ENCODE peak calls at places on chromosomes 16 and 17, in nine cellular contexts. X is uterus; I is fibroblast of mammary gland; L is CD4-positive, alpha-beta memory T cell; J is mesenchymal stem cell; O is ascending aorta; P is GM06990; S is AG10803; Y is H7. H is an unnamed sample.

GRCh38 chr16:89118361-89119061 is 24.9 kb downstream of the ACSF3 start:
- DNase-seq in X (no peak), I (no peak), L (no peak), J (no peak), O (no peak), P (peak; percentile 3), S (no peak), Y (no peak), H (no peak)

GRCh38 chr17:42281571-42282096 is 5.4 kb upstream of the STAT5B start:
- DNase-seq in X (no peak), I (no peak), L (no peak), J (no peak), O (no peak), P (no peak), S (no peak), Y (peak; percentile 58), H (no peak)

GRCh38 chr16:89268585-89268984 is 51.1 kb downstream of the ZNF778 start:
- DNase-seq in X (no peak), I (no peak), L (no peak), J (no peak), O (no peak), P (no peak), S (no peak), Y (peak; percentile 48), H (no peak)

GRCh38 chr17:70394833-70395232 is 225.5 kb downstream of the KCNJ2 start:
- DNase-seq in X (no peak), I (no peak), L (no peak), J (no peak), O (no peak), P (no peak), S (no peak), Y (no peak), H (no peak)

GRCh38 chr17:4499431-4500187 is 928 bp downstream of the SPNS2 start:
- DNase-seq in X (no peak), I (no peak), L (peak; percentile 44), J (peak; percentile 18), O (no peak), P (no peak), S (no peak), Y (peak; percentile 89), H (no peak)

GRCh38 chr17:5747276-5747675 is 163.0 kb upstream of the NLRP1 start:
- DNase-seq in X (no peak), I (no peak), L (no peak), J (no peak), O (no peak), P (no peak), S (no peak), Y (no peak), H (no peak)

GRCh38 chr17:234163-235047 is 53.0 kb upstream of the DOC2B start:
- DNase-seq in X (no peak), I (no peak), L (no peak), J (no peak), O (no peak), P (no peak), S (no peak), Y (no peak), H (no peak)

GRCh38 chr16:89595330-89596060 is 17.9 kb upstream of the DPEP1 start:
- DNase-seq in X (no peak), I (no peak), L (no peak), J (no peak), O (no peak), P (no peak), S (no peak), Y (no peak), H (no peak)

GRCh38 chr16:25838724-25839186 is 147.0 kb downstream of the HS3ST4 start:
- DNase-seq in X (no peak), I (peak; percentile 59), L (no peak), J (peak; percentile 40), O (no peak), P (peak; percentile 19), S (peak; percentile 53), Y (peak; percentile 55), H (peak; percentile 5)

GRCh38 chr16:79150128-79150527 is 450.4 kb downstream of the MAF start:
- DNase-seq in X (no peak), I (no peak), L (no peak), J (no peak), O (no peak), P (no peak), S (no peak), Y (no peak), H (no peak)

GRCh38 chr17:6427284-6427781 is 7.6 kb downstream of the AIPL1 start:
- DNase-seq in X (no peak), I (peak; percentile 17), L (peak; percentile 74), J (peak; percentile 52), O (no peak), P (no peak), S (peak; percentile 42), Y (no peak), H (no peak)

GRCh38 chr17:8128125-8128784 is 4.3 kb upstream of the HES7 start:
- DNase-seq in X (no peak), I (no peak), L (no peak), J (no peak), O (no peak), P (no peak), S (no peak), Y (no peak), H (no peak)
- H3K4me3 ChIP-seq in X (no peak overlapping the region), I (no peak overlapping the region), L (no peak overlapping the region), J (no peak overlapping the region), O (no peak overlapping the region), P (no peak overlapping the region), S (no peak overlapping the region), Y (no peak overlapping the region), H (no peak overlapping the region)

GRCh38 chr16:57640612-57641011 is 12.2 kb downstream of the ADGRG1 start:
- DNase-seq in X (no peak), I (no peak), L (no peak), J (no peak), O (no peak), P (no peak), S (no peak), Y (no peak), H (no peak)
- H3K4me3 ChIP-seq in X (no peak overlapping the region), I (no peak overlapping the region), L (no peak overlapping the region), J (no peak overlapping the region), O (no peak overlapping the region), P (no peak overlapping the region), S (no peak overlapping the region), Y (no peak overlapping the region), H (no peak overlapping the region)

GRCh38 chr17:39794249-39794970 is 56.7 kb downstream of the GRB7 start:
- DNase-seq in X (no peak), I (no peak), L (peak; percentile 50), J (no peak), O (no peak), P (peak; percentile 72), S (no peak), Y (no peak), H (no peak)
- H3K4me3 ChIP-seq in X (no peak overlapping the region), I (no peak overlapping the region), L (no peak overlapping the region), J (no peak overlapping the region), O (no peak overlapping the region), P (peak overlapping the region; percentile 8), S (no peak overlapping the region), Y (no peak overlapping the region), H (no peak overlapping the region)

GRCh38 chr16:73051216-73051615 is 3.3 kb upstream of the ZFHX3 start:
- DNase-seq in X (no peak), I (no peak), L (no peak), J (no peak), O (no peak), P (no peak), S (no peak), Y (no peak), H (no peak)

GRCh38 chr16:73048292-73049050 is 543 bp upstream of the ZFHX3 start:
- DNase-seq in X (no peak), I (no peak), L (no peak), J (peak; percentile 51), O (no peak), P (no peak), S (peak; percentile 60), Y (peak; percentile 56), H (no peak)

GRCh38 chr16:73049051-73049910 is 1.4 kb upstream of the ZFHX3 start:
- DNase-seq in X (no peak), I (no peak), L (no peak), J (no peak), O (no peak), P (no peak), S (no peak), Y (no peak), H (no peak)

GRCh38 chr16:73051903-73052302 is 4.0 kb upstream of the ZFHX3 start:
- DNase-seq in X (no peak), I (no peak), L (no peak), J (no peak), O (no peak), P (no peak), S (no peak), Y (no peak), H (no peak)

GRCh38 chr16:73050115-73051099 is 2.5 kb upstream of the ZFHX3 start:
- DNase-seq in X (no peak), I (no peak), L (no peak), J (no peak), O (no peak), P (no peak), S (no peak), Y (no peak), H (no peak)
- H3K4me3 ChIP-seq in X (no peak overlapping the region), I (no peak overlapping the region), L (no peak overlapping the region), J (no peak overlapping the region), O (peak overlapping the region; percentile 88), P (no peak overlapping the region), S (no peak overlapping the region), Y (no peak overlapping the region), H (no peak overlapping the region)

GRCh38 chr17:41067281-41067680 is 1.6 kb upstream of the KRTAP2-4 start:
- DNase-seq in X (no peak), I (peak; percentile 34), L (no peak), J (no peak), O (no peak), P (no peak), S (peak; percentile 87), Y (no peak), H (no peak)

GRCh38 chr17:41063449-41063848 is 2.2 kb downstream of the KRTAP2-4 start:
- DNase-seq in X (no peak), I (no peak), L (no peak), J (no peak), O (no peak), P (no peak), S (no peak), Y (no peak), H (no peak)

GRCh38 chr17:41061969-41062368 is 2.1 kb upstream of the KRTAP2-3 start:
- DNase-seq in X (no peak), I (peak; percentile 89), L (no peak), J (peak; percentile 70), O (no peak), P (no peak), S (peak; percentile 99), Y (no peak), H (peak; percentile 82)

GRCh38 chr17:41065829-41066624 is at the start of gene KRTAP2-4:
- DNase-seq in X (no peak), I (peak; percentile 91), L (no peak), J (peak; percentile 90), O (no peak), P (no peak), S (peak; percentile 92), Y (no peak), H (peak; percentile 71)

DNA sequence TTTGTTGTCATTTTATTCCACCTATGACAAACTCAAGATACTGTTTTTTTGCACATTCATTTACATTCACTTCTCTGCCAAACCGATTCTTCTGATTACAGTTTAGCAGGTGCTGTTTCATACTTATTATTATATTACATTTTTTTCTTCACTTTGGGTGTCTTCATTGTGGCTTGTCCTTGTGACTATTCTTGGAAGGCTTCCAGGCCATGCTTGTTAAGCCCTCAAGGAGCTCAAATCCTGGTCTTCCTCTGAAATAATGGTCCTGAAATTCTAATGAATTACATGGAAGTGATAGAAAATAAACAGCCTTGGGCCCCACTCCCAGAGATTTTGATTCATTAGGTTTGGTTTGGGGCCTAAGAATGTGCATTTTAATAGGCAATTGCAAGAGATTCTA is 1.4 kb downstream of the KRTAP2-4 start:
- DNase-seq in X (no peak), I (no peak), L (no peak), J (no peak), O (no peak), P (no peak), S (no peak), Y (no peak), H (no peak)
- H3K4me3 ChIP-seq in X (no peak overlapping the region), I (no peak overlapping the region), L (no peak overlapping the region), J (no peak overlapping the region), O (no peak overlapping the region), P (no peak overlapping the region), S (no peak overlapping the region), Y (no peak overlapping the region), H (no peak overlapping the region)